ENCODE peak calls at places on chromosomes 11 and 22, in five cellular contexts. A, Z, V, E and K are unnamed samples.

GRCh38 chr11:10619281-10619680 is 50.8 kb upstream of the LYVE1 start:
- DNase-seq in A (no peak), Z (no peak), V (no peak), E (no peak), K (no peak)

GRCh38 chr22:30575011-30575671 is 676 bp upstream of the GAL3ST1 start:
- DNase-seq in A (peak; percentile 30), Z (no peak), V (no peak), E (peak; percentile 47), K (no peak)

GRCh38 chr11:36227044-36227443 is 62.2 kb downstream of the COMMD9 start:
- DNase-seq in A (no peak), Z (no peak), V (no peak), E (no peak), K (no peak)

GRCh38 chr22:41699264-41700104 is at the start of gene MEI1:
- DNase-seq in A (peak; percentile 87), Z (peak; percentile 88), V (no peak), E (peak; percentile 92), K (peak; percentile 25)

GRCh38 chr11:125070699-125071254 is 7.7 kb downstream of the SLC37A2 start:
- DNase-seq in A (peak; percentile 52), Z (peak; percentile 87), V (peak; percentile 89), E (peak; percentile 59), K (peak; percentile 65)

GRCh38 chr11:5737091-5737490 is 843 bp downstream of the OR56B1 start:
- DNase-seq in A (no peak), Z (no peak), V (no peak), E (no peak), K (no peak)

GRCh38 chr11:60987577-60988277 is 16.2 kb downstream of the CD6 start:
- DNase-seq in A (no peak), Z (no peak), V (no peak), E (no peak), K (no peak)

GRCh38 chr11:129417458-129417857 is 41.8 kb downstream of the BARX2 start:
- DNase-seq in A (no peak), Z (no peak), V (no peak), E (no peak), K (no peak)

GRCh38 chr11:20248345-20248744 is 88.1 kb upstream of the DBX1 start:
- DNase-seq in A (no peak), Z (no peak), V (no peak), E (no peak), K (no peak)

GRCh38 chr11:109789911-109790310 is 303.3 kb upstream of the ZC3H12C start:
- DNase-seq in A (no peak), Z (no peak), V (no peak), E (no peak), K (no peak)

GRCh38 chr11:19666951-19667350 is 45.7 kb upstream of the NAV2 start:
- DNase-seq in A (no peak), Z (no peak), V (no peak), E (no peak), K (no peak)

GRCh38 chr22:20080776-20081654 is 974 bp downstream of the DGCR8 start:
- DNase-seq in A (no peak), Z (peak; percentile 51), V (peak; percentile 89), E (no peak), K (peak; percentile 9)

GRCh38 chr11:17162376-17162775 is 45.4 kb downstream of the PIK3C2A start:
- DNase-seq in A (no peak), Z (no peak), V (no peak), E (no peak), K (no peak)

GRCh38 chr11:115941044-115941443 is 436.8 kb upstream of the CADM1 start:
- DNase-seq in A (no peak), Z (no peak), V (no peak), E (no peak), K (no peak)

GRCh38 chr11:103091024-103091423 is 936 bp downstream of the DCUN1D5 start:
- DNase-seq in A (no peak), Z (no peak), V (peak; percentile 56), E (no peak), K (peak; percentile 29)

GRCh38 chr22:22851969-22852368 is 35.6 kb upstream of the IGLL5 start:
- DNase-seq in A (no peak), Z (no peak), V (no peak), E (no peak), K (no peak)

GRCh38 chr11:35661539-35661938 is 1.0 kb upstream of the TRIM44 start:
- DNase-seq in A (no peak), Z (no peak), V (no peak), E (no peak), K (no peak)

GRCh38 chr11:123407124-123407995 is 22.7 kb upstream of the GRAMD1B start:
- DNase-seq in A (peak; percentile 43), Z (no peak), V (peak; percentile 53), E (no peak), K (peak; percentile 16)

GRCh38 chr22:30795118-30795517 is 100.4 kb downstream of the OSBP2 start:
- DNase-seq in A (no peak), Z (no peak), V (no peak), E (no peak), K (no peak)

GRCh38 chr11:27290261-27290660 is 72.8 kb downstream of the CCDC34 start:
- DNase-seq in A (no peak), Z (no peak), V (no peak), E (no peak), K (no peak)

GRCh38 chr22:34105461-34106062 is 185.3 kb upstream of the LARGE1 start:
- DNase-seq in A (peak; percentile 53), Z (peak; percentile 55), V (peak; percentile 3), E (peak; percentile 54), K (no peak)

GRCh38 chr11:103608566-103608965 is 427.9 kb upstream of the DDI1 start:
- DNase-seq in A (no peak), Z (no peak), V (no peak), E (no peak), K (no peak)

GRCh38 chr22:43081968-43082367 is 7.2 kb downstream of the TTLL1 start:
- DNase-seq in A (no peak), Z (no peak), V (no peak), E (no peak), K (no peak)

GRCh38 chr11:25860677-25861445 is 471.1 kb upstream of the ANO3 start:
- DNase-seq in A (no peak), Z (no peak), V (no peak), E (no peak), K (no peak)

GRCh38 chr22:27370281-27370680 is 431.3 kb downstream of the MN1 start:
- DNase-seq in A (no peak), Z (no peak), V (peak; percentile 1), E (no peak), K (no peak)

GRCh38 chr11:20259506-20259905 is 99.2 kb upstream of the DBX1 start:
- DNase-seq in A (no peak), Z (no peak), V (no peak), E (no peak), K (no peak)

GRCh38 chr11:76880956-76881355 is 20.2 kb downstream of the ACER3 start:
- DNase-seq in A (no peak), Z (no peak), V (no peak), E (no peak), K (no peak)

GRCh38 chr22:33984741-33985287 is 64.5 kb upstream of the LARGE1 start:
- DNase-seq in A (no peak), Z (no peak), V (no peak), E (no peak), K (no peak)

GRCh38 chr22:46350646-46351045 is 15.1 kb downstream of the TRMU start:
- DNase-seq in A (no peak), Z (peak; percentile 36), V (no peak), E (no peak), K (no peak)

GRCh38 chr11:2813141-2813908 is 72.2 kb downstream of the CDKN1C start:
- DNase-seq in A (peak; percentile 13), Z (peak; percentile 30), V (peak; percentile 48), E (peak; percentile 5), K (no peak)

GRCh38 chr11:8338138-8338537 is 74.5 kb upstream of the LMO1 start:
- DNase-seq in A (peak; percentile 43), Z (peak; percentile 72), V (peak; percentile 60), E (peak; percentile 47), K (no peak)

GRCh38 chr11:111019449-111019848 is 226.1 kb upstream of the POU2AF2 start:
- DNase-seq in A (no peak), Z (no peak), V (no peak), E (no peak), K (no peak)

GRCh38 chr11:94738746-94739145 is 29.4 kb upstream of the AMOTL1 start:
- DNase-seq in A (no peak), Z (no peak), V (no peak), E (no peak), K (no peak)

GRCh38 chr11:121553806-121554205 is 101.0 kb upstream of the SORL1-AS1 start:
- DNase-seq in A (no peak), Z (no peak), V (peak; percentile 1), E (no peak), K (peak; percentile 30)

GRCh38 chr22:36379593-36380361 is 8.0 kb downstream of the MYH9 start:
- DNase-seq in A (no peak), Z (no peak), V (no peak), E (no peak), K (peak; percentile 53)

GRCh38 chr11:107857550-107858216 is 904 bp downstream of the SLC35F2 start:
- DNase-seq in A (no peak), Z (no peak), V (peak; percentile 34), E (no peak), K (no peak)

GRCh38 chr11:109405671-109406070 is 16.3 kb upstream of the C11orf87 start:
- DNase-seq in A (no peak), Z (no peak), V (no peak), E (no peak), K (peak; percentile 26)

GRCh38 chr22:50640857-50641647 is 13.1 kb upstream of the ARSA start:
- DNase-seq in A (no peak), Z (no peak), V (no peak), E (no peak), K (no peak)

GRCh38 chr22:50641696-50642607 is 14.0 kb upstream of the ARSA start:
- DNase-seq in A (no peak), Z (peak; percentile 57), V (no peak), E (peak; percentile 41), K (peak; percentile 10)
- TF ChIP-seq CTCF in A (peak; percentile 57), Z (peak; percentile 41), V (peak; percentile 35), E (peak; percentile 68), K (peak; percentile 56)

GRCh38 chr11:73313652-73314051 is 5.6 kb downstream of the ARHGEF17 start:
- DNase-seq in A (no peak), Z (no peak), V (no peak), E (no peak), K (no peak)
- H3K4me1 ChIP-seq in A (peaks cover 98% of the 10 kb centered on the region), Z (peaks cover 86% of the 10 kb centered on the region), V (peaks cover 3% of the 10 kb centered on the region), E (peaks cover 49% of the 10 kb centered on the region), K (peaks cover 3% of the 10 kb centered on the region)

GRCh38 chr11:134071306-134071705 is 2.4 kb downstream of the JAM3 start:
- DNase-seq in A (no peak), Z (no peak), V (no peak), E (no peak), K (no peak)

GRCh38 chr11:134069426-134069921 is 602 bp downstream of the JAM3 start:
- DNase-seq in A (no peak), Z (no peak), V (no peak), E (peak; percentile 51), K (no peak)

GRCh38 chr11:134068829-134069425 is at the start of gene JAM3:
- DNase-seq in A (peak; percentile 95), Z (peak; percentile 87), V (peak; percentile 87), E (peak; percentile 97), K (no peak)

GRCh38 chr11:134071766-134072403 is 3.0 kb downstream of the JAM3 start:
- DNase-seq in A (no peak), Z (no peak), V (no peak), E (no peak), K (no peak)

GRCh38 chr11:134069996-134070845 is 1.3 kb downstream of the JAM3 start:
- DNase-seq in A (no peak), Z (no peak), V (no peak), E (no peak), K (no peak)
- H3K27ac ChIP-seq in A (peak overlapping the region; percentile 87), Z (peak overlapping the region; percentile 79), V (no peak overlapping the region), E (peak overlapping the region; percentile 85), K (no peak overlapping the region)

GRCh38 chr11:68025047-68025446 is 5.4 kb upstream of the NDUFS8 start:
- DNase-seq in A (no peak), Z (no peak), V (no peak), E (no peak), K (no peak)
- TF ChIP-seq CTCF in A (no peak), Z (no peak), V (peak; percentile 26), E (no peak), K (no peak)